ENCODE peak calls at places on chromosome 5, in four cellular contexts. F is endothelial cell, S is GM12878, U is mammary epithelial cell. D is an unnamed sample.

GRCh38 chr5:169629847-169630548 is 7.1 kb upstream of the DOCK2 start:
- DNase-seq in F (no peak), S (no peak), U (peak), D (peak)

GRCh38 chr5:179229331-179229761 is 115.9 kb downstream of the ADAMTS2 start:
- DNase-seq in F (no peak), S (no peak), U (no peak), D (no peak)

GRCh38 chr5:139919308-139919707 is 123.7 kb downstream of the PSD2 start:
- DNase-seq in F (no peak), S (no peak), U (no peak), D (no peak)

GRCh38 chr5:126809932-126810331 is 33.0 kb downstream of the LMNB1 start:
- DNase-seq in F (no peak), S (no peak), U (no peak), D (no peak)

GRCh38 chr5:56812110-56812509 is 3.2 kb upstream of the MAP3K1 start:
- DNase-seq in F (no peak), S (no peak), U (peak), D (no peak)

GRCh38 chr5:83376461-83376860 is 95.1 kb upstream of the VCAN start:
- DNase-seq in F (no peak), S (no peak), U (no peak), D (no peak)

GRCh38 chr5:61915646-61916045 is 390.4 kb upstream of the KIF2A start:
- DNase-seq in F (no peak), S (no peak), U (no peak), D (no peak)

GRCh38 chr5:172665049-172665541 is 24.0 kb downstream of the NEURL1B start:
- DNase-seq in F (no peak), S (no peak), U (no peak), D (no peak)

GRCh38 chr5:146667633-146668032 is 151.6 kb upstream of the GPR151 start:
- DNase-seq in F (no peak), S (no peak), U (peak), D (peak)

GRCh38 chr5:37816883-37817282 is 23.0 kb downstream of the GDNF start:
- DNase-seq in F (no peak), S (no peak), U (no peak), D (no peak)

GRCh38 chr5:78972654-78973428 is 12.3 kb downstream of the ARSB start:
- DNase-seq in F (no peak), S (no peak), U (no peak), D (no peak)

GRCh38 chr5:95976606-95977005 is 15.0 kb upstream of the ELL2 start:
- DNase-seq in F (no peak), S (no peak), U (no peak), D (no peak)

GRCh38 chr5:15598294-15598902 is 98.4 kb downstream of the FBXL7 start:
- DNase-seq in F (peak), S (no peak), U (peak), D (peak)

GRCh38 chr5:176817369-176817841 is 7.0 kb downstream of the UNC5A start:
- DNase-seq in F (no peak), S (no peak), U (no peak), D (no peak)

GRCh38 chr5:174315871-174316270 is 270.4 kb downstream of the NSG2 start:
- DNase-seq in F (no peak), S (no peak), U (no peak), D (no peak)

GRCh38 chr5:32276173-32276853 is 36.4 kb downstream of the MTMR12 start:
- DNase-seq in F (no peak), S (no peak), U (peak), D (no peak)

GRCh38 chr5:112238473-112238872 is 180.6 kb downstream of the EPB41L4A start:
- DNase-seq in F (no peak), S (no peak), U (no peak), D (no peak)

GRCh38 chr5:83281658-83282057 is 189.9 kb upstream of the VCAN start:
- DNase-seq in F (no peak), S (no peak), U (peak), D (peak)

GRCh38 chr5:68482199-68482598 is 266.6 kb downstream of the PIK3R1 start:
- DNase-seq in F (no peak), S (no peak), U (no peak), D (no peak)

GRCh38 chr5:7589800-7590199 is 193.9 kb downstream of the ADCY2 start:
- DNase-seq in F (no peak), S (no peak), U (no peak), D (no peak)

GRCh38 chr5:93257616-93258015 is 323.4 kb downstream of the NR2F1-AS1 start:
- DNase-seq in F (no peak), S (no peak), U (no peak), D (peak)

GRCh38 chr5:112794410-112794809 is 56.7 kb downstream of the APC start:
- DNase-seq in F (no peak), S (no peak), U (no peak), D (no peak)

GRCh38 chr5:143235423-143235822 is 168.1 kb downstream of the NR3C1 start:
- DNase-seq in F (no peak), S (no peak), U (peak), D (peak)

GRCh38 chr5:68683632-68684035 is 410.2 kb upstream of the SLC30A5 start:
- DNase-seq in F (no peak), S (no peak), U (peak), D (peak)

GRCh38 chr5:76576468-76576867 is 46.7 kb downstream of the F2RL2 start:
- DNase-seq in F (no peak), S (no peak), U (no peak), D (no peak)

GRCh38 chr5:76571595-76571994 is 51.6 kb downstream of the F2RL2 start:
- DNase-seq in F (no peak), S (no peak), U (no peak), D (no peak)
- TF ChIP-seq CTCF in F (peak), S (no peak), U (peak), D (no peak)

GRCh38 chr5:150174285-150174684 is 7.7 kb downstream of the CDX1 start:
- DNase-seq in F (no peak), S (no peak), U (no peak), D (no peak)

GRCh38 chr5:150175076-150175475 is 8.5 kb downstream of the CDX1 start:
- DNase-seq in F (no peak), S (no peak), U (peak), D (no peak)

GRCh38 chr5:150177721-150178120 is 11.1 kb downstream of the CDX1 start:
- DNase-seq in F (no peak), S (no peak), U (no peak), D (no peak)

GRCh38 chr5:150176745-150177485 is 10.3 kb downstream of the CDX1 start:
- DNase-seq in F (no peak), S (no peak), U (no peak), D (no peak)

GRCh38 chr5:150175536-150175935 is 9.0 kb downstream of the CDX1 start:
- DNase-seq in F (peak), S (no peak), U (no peak), D (peak)
- TF ChIP-seq CTCF in F (peak), S (peak), U (peak), D (peak)

GRCh38 chr5:134738133-134738962 is at the start of gene CAMLG:
- DNase-seq in F (peak), S (peak), U (peak), D (peak)

GRCh38 chr5:134736173-134736812 is 2.1 kb upstream of the CAMLG start:
- DNase-seq in F (no peak), S (no peak), U (no peak), D (no peak)

GRCh38 chr5:134741052-134741451 is 2.7 kb downstream of the CAMLG start:
- DNase-seq in F (no peak), S (no peak), U (no peak), D (no peak)

GRCh38 chr5:134742134-134742533 is 3.8 kb downstream of the CAMLG start:
- DNase-seq in F (no peak), S (no peak), U (no peak), D (no peak)

GRCh38 chr5:134738963-134739661 is 764 bp downstream of the CAMLG start:
- DNase-seq in F (peak), S (no peak), U (peak), D (peak)
- TF ChIP-seq CTCF in F (no peak), S (peak), U (peak), D (peak)

DNA sequence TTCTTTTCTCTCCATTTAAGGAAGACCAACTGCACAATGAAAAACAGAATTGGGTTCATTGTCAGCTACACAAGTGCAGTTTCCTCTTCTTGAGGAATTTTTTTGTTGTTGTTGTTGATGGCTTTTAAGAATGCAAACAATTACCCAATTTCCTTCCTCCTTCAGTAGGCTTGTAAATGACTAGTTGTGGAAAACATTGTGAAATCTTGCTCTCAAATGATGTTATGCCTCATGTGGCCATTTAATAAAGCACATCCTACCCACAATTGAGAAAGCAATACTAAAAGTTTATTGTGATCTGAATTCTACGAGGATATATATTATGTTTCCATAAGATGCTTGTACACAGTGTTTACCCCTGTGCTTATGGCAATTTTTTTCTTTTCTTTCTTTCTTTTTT is 171.6 kb downstream of the FAM174A start:
- DNase-seq in F (no peak), S (no peak), U (peak), D (peak)
- TF ChIP-seq CTCF in F (peak), S (no peak), U (peak), D (peak)

DNA sequence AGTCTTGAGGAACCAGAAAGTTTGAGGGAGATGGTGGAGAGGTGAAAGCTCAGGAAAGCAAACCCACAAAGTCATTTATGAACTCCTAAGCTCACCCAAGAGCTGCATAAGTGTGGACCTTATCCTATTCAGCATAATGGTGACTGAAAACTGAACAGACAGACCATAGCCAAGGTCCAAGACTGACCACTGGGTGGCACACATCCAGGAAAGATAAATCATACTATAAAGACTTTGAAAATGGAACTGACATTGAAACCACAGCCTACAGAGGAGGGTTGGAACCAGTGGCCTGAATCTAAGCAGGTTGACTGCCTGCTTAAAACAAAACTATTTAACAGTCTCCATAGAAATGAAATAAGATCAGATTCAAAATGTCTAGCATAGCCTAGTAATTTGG is 121.1 kb upstream of the RGS7BP start:
- DNase-seq in F (peak), S (no peak), U (peak), D (peak)
- TF ChIP-seq CTCF in F (peak), S (peak), U (no peak), D (no peak)

GRCh38 chr5:14244721-14245518 is 101.8 kb downstream of the TRIO start:
- DNase-seq in F (no peak), S (no peak), U (no peak), D (no peak)

GRCh38 chr5:14245526-14245925 is 102.4 kb downstream of the TRIO start:
- DNase-seq in F (no peak), S (no peak), U (no peak), D (no peak)

GRCh38 chr5:14249258-14250093 is 106.3 kb downstream of the TRIO start:
- DNase-seq in F (no peak), S (no peak), U (no peak), D (no peak)

GRCh38 chr5:14246350-14247053 is 103.4 kb downstream of the TRIO start:
- DNase-seq in F (no peak), S (no peak), U (no peak), D (no peak)

GRCh38 chr5:14247054-14247386 is 103.9 kb downstream of the TRIO start:
- DNase-seq in F (no peak), S (no peak), U (no peak), D (no peak)
- TF ChIP-seq CTCF in F (no peak), S (no peak), U (no peak), D (no peak)

DNA sequence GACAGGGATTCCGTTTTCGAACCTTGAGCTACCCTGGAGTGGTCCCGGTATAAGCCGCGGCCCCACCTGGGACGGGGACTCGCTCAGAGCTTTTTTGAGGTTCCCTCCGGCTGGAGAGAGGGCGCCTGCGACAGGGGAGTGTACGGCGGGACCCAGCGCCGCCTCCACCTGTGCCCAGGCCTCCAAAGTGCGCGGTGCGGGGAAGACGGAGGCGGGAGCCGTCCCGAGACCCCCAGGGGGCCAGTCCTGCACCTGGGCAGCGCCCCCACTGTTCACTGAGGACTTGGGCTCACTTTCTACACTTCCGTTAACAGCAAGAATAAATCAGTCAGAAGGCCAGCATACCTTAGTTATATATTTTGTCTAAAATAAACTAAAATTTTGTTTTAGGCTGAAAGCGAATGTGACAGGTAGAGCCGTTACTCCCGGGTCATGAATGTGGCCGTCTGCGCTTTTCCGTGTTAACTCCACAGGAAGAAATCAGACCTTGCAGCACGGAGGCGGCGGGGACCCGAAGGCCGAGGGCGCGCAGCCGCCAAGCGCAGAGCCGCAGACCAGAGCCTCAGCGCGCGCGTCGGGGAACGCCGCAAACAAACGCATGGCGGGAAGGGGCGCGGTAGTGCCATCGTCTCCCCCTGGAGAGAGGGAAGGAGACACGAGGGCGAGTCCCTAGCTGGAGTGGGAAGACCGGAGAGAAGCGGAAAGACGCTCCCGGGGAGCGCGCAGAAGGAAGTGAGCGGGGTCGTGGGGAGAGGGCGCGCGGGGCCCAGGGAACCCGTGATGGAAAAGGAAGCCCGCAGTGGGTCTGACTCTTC is 14.1 kb downstream of the TRIM7 start:
- DNase-seq in F (peak), S (no peak), U (peak), D (no peak)
- TF ChIP-seq CTCF in F (no peak), S (peak), U (no peak), D (peak)

DNA sequence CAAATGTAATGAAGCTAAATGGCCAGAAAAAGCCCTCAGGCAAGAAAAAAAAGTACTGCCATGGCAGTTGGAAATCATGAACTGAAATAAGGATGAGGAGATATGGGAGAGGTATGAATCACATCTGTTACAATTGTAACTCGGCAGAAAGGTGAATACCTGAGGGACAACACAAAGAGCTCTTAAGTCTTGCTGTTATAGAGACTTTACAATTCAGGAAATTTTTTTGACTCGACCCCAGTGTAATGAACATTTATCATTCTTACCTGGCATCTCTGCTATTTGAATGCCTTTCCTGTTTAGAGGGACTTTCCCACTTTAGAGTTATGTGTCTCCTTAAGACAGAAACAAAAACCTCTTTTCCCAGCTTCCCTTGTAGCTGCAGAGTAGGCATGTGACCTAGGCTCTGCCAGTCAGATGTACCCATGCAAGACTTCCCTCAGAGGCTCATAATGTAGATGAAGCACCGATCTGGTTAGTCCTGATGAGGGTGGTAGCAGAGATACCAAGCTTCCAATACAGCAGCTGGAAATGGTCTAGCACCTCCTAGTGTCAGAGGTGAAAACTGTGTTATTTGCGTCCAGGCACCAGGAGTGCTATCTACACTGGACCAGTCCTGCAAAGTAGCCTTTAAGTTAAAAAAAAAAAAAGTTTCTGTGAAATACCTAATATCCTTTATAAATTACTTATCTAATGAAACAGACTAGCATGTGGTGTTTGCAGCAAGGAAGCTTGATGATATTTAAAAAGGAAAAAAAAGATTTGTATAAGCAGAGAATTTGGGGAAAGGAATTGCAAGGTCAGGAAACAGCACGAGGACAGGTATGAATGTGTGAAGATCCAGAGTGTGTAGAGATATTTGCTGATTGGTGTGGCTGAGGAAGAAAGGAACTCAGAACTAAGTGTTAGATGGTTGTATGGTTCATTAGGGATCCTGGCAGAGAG is 146.9 kb upstream of the SLC1A3 start:
- DNase-seq in F (no peak), S (peak), U (peak), D (peak)
- TF ChIP-seq CTCF in F (peak), S (peak), U (peak), D (peak)

GRCh38 chr5:116032094-116032517 is at the start of gene ARL14EPL:
- DNase-seq in F (no peak), S (no peak), U (peak), D (peak)
- TF ChIP-seq CTCF in F (no peak), S (peak), U (no peak), D (peak)

D was measured in MCF 10A.